ENCODE peak calls at places on chromosomes 2 and 18, in four cellular contexts. One of them, this sample, is unnamed.

GRCh38 chr2:131076707-131077106 is 16.6 kb downstream of the FAM168B start:
- DNase-seq in stomach: no peak
- DNase-seq in A549: no peak
- DNase-seq in ovary: no peak
- DNase-seq in this sample: no peak

GRCh38 chr18:68438983-68439382 is 275.9 kb downstream of the TMX3 start:
- DNase-seq in A549: no peak
- DNase-seq in stomach: no peak
- DNase-seq in ovary: no peak
- DNase-seq in this sample: no peak

GRCh38 chr18:7727381-7728076 is 160.4 kb downstream of the PTPRM start:
- DNase-seq in ovary: no peak
- DNase-seq in A549: no peak
- DNase-seq in stomach: no peak
- DNase-seq in this sample: no peak

GRCh38 chr2:71380665-71381064 is 49.1 kb downstream of the ZNF638 start:
- DNase-seq in stomach: no peak
- DNase-seq in ovary: no peak
- DNase-seq in A549: no peak
- DNase-seq in this sample: no peak

GRCh38 chr2:881204-881918 is 69.3 kb upstream of the SNTG2 start:
- DNase-seq in ovary: no peak
- DNase-seq in stomach: no peak
- DNase-seq in A549: no peak
- DNase-seq in this sample: no peak

GRCh38 chr2:150686391-150686790 is 198.9 kb upstream of the RND3 start:
- DNase-seq in A549: no peak
- DNase-seq in ovary: no peak
- DNase-seq in stomach: no peak
- DNase-seq in this sample: no peak

GRCh38 chr2:95343429-95344207 is 46.5 kb downstream of the KCNIP3 start:
- DNase-seq in ovary: no peak
- DNase-seq in stomach: no peak
- DNase-seq in A549: no peak
- DNase-seq in this sample: peak; percentile 54

GRCh38 chr2:10432315-10433181 is 15.6 kb downstream of the ODC1 start:
- DNase-seq in stomach: peak; percentile 64
- DNase-seq in ovary: no peak
- DNase-seq in A549: no peak
- DNase-seq in this sample: no peak

GRCh38 chr2:75320893-75321292 is 121.6 kb upstream of the TACR1 start:
- DNase-seq in stomach: no peak
- DNase-seq in ovary: no peak
- DNase-seq in A549: no peak
- DNase-seq in this sample: no peak

GRCh38 chr2:36663851-36664715 is 32.4 kb upstream of the VIT start:
- DNase-seq in ovary: no peak
- DNase-seq in stomach: no peak
- DNase-seq in A549: peak; percentile 85
- DNase-seq in this sample: no peak

DNA sequence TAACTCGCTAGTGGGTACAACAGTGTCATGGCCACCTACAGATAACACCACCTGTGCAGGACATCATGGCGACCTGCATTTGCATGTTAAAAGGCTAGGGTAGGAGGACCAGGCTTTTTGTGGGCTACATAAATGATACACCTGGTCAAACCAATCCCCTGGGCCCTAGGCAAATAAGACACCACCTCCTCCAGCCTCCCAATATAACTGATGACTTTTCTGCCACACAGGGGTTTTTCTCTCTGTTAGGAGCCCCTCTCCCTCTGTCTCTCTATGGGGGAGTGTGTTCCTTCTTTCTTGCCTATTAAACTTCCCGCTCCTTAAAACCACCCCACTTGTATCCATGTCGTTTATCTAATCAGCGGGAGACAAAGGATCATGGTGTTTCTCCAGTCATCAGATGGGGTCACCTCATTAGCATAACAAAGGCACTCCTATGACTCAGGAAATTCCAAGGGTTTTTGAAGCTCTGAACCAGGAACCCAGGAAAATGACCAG is 10.8 kb upstream of the BUB1 start:
- DNase-seq in ovary: no peak
- DNase-seq in stomach: no peak
- DNase-seq in A549: no peak
- DNase-seq in this sample: no peak
- H3K27ac ChIP-seq in ovary: no peak overlapping the region
- H3K27ac ChIP-seq in stomach: no peak overlapping the region
- H3K27ac ChIP-seq in A549: no peak overlapping the region
- H3K27ac ChIP-seq in this sample: no peak overlapping the region

DNA sequence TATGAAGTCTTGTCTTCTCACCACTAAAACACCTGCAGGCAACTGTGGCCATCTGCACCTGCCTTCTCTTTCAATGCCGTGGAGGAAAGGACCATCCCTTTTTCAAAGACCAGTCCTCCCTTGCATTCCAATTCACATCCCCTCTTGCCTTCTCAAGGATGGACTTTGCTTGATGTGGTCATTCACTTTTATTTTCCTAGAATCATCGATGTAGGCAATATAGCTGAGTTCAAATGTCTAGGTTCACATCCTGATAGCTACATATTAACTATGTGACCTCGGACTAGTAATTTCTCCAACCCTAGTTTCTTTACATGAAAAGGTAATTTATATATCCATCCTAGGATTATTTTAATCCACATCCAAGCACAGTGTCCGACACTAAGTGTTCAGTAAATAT is 110.0 kb downstream of the HIBCH start:
- DNase-seq in stomach: no peak
- DNase-seq in ovary: no peak
- DNase-seq in A549: no peak
- DNase-seq in this sample: no peak
- TF ChIP-seq EP300 in stomach: no peak
- TF ChIP-seq EP300 in ovary: no peak
- TF ChIP-seq EP300 in A549: no peak
- TF ChIP-seq EP300 in this sample: no peak

GRCh38 chr2:163734911-163735691 is 707 bp downstream of the FIGN start:
- DNase-seq in stomach: no peak
- DNase-seq in ovary: no peak
- DNase-seq in A549: peak; percentile 16
- DNase-seq in this sample: no peak
- H3K27ac ChIP-seq in stomach: peak overlapping the region; percentile 77
- H3K27ac ChIP-seq in ovary: peak overlapping the region; percentile 98
- H3K27ac ChIP-seq in A549: peak overlapping the region; percentile 93
- H3K27ac ChIP-seq in this sample: peak overlapping the region; percentile 95

GRCh38 chr2:8191427-8191826 is 490.4 kb upstream of the ID2 start:
- DNase-seq in A549: no peak
- DNase-seq in stomach: no peak
- DNase-seq in ovary: no peak
- DNase-seq in this sample: no peak

GRCh38 chr2:8193146-8193545 is 488.7 kb upstream of the ID2 start:
- DNase-seq in A549: no peak
- DNase-seq in ovary: no peak
- DNase-seq in stomach: no peak
- DNase-seq in this sample: no peak

GRCh38 chr2:8197101-8197500 is 484.8 kb upstream of the ID2 start:
- DNase-seq in A549: no peak
- DNase-seq in stomach: no peak
- DNase-seq in ovary: no peak
- DNase-seq in this sample: no peak

GRCh38 chr2:8196311-8196710 is 485.5 kb upstream of the ID2 start:
- DNase-seq in ovary: no peak
- DNase-seq in A549: no peak
- DNase-seq in stomach: no peak
- DNase-seq in this sample: no peak

DNA sequence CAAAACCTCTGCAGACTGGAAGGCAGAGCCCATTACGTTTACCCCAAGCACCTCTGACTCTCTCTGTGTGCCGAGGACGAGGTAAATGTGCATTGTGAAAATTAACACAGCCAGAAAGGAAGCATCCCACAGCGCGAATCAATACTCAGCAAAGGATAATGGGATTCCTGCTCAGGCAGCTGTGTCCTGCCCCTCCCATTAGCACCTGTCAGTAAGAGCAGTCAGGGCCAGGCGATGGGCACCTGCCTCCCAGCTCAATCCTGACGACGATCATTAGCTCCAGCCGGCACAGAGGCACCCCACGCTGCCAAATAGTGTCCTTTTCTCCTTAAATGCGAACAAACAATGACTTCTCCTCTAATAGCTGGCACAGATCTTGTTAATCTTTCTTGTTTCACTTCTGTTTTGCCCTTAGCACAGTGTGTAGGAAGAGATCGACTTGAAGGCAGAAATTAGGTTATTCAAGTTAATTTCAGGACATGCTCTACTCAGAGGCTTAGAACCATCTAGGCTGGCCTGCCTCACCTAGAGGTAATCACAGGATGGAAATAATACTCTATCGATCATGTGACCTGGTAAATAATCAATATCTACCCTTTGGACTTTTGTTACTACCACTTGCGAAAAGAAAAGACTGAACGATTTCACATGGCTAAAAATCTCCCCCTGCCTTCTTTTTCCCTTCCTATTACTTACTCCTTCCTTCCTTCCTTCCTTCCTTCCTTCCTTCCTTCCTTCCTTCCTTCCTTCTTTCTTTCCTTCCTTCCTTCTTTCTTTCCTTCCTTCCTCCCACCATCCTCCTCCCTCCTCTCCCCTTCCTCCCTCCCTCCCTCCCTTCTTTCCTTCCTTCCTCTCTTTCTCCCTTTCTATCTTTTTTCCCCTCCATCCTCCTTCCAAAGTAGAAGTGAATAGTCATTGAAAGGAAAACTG is 487.9 kb upstream of the ID2 start:
- DNase-seq in A549: no peak
- DNase-seq in stomach: no peak
- DNase-seq in ovary: no peak
- DNase-seq in this sample: no peak
- TF ChIP-seq EP300 in A549: no peak
- TF ChIP-seq EP300 in stomach: no peak
- TF ChIP-seq EP300 in ovary: no peak
- TF ChIP-seq EP300 in this sample: no peak

DNA sequence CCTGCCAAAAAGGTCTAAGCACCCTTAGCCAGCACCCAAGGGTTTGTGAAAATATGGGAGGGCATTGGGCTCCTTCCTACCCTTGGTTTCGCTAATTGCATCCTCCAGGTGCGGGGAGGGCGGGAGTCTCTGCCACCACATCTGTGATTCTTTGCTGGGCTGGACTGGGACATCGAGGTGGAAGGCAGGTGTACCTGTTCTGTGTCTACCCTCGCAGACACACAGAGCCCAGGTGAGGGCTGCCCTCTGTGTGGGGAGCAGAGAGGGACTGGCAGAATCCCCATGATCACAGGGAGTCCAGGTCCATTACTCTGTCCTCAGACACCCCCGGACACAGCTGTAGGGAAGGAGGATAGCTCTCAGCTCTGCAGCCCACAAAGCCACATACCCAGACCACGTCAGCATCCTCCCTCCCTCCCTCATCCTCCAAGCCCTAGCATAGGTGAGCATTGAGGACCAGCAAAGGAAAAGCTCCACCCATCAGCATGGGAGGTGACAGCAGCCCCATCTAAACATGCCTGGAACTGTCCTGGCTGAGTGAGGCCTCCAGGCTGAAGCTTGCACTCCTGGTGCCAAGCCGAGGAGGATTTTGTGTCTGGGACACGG is 49.8 kb downstream of the PLB1 start:
- DNase-seq in A549: no peak
- DNase-seq in stomach: no peak
- DNase-seq in ovary: no peak
- DNase-seq in this sample: no peak
- H3K27ac ChIP-seq in A549: no peak overlapping the region
- H3K27ac ChIP-seq in stomach: no peak overlapping the region
- H3K27ac ChIP-seq in ovary: no peak overlapping the region
- H3K27ac ChIP-seq in this sample: peak overlapping the region; percentile 29

DNA sequence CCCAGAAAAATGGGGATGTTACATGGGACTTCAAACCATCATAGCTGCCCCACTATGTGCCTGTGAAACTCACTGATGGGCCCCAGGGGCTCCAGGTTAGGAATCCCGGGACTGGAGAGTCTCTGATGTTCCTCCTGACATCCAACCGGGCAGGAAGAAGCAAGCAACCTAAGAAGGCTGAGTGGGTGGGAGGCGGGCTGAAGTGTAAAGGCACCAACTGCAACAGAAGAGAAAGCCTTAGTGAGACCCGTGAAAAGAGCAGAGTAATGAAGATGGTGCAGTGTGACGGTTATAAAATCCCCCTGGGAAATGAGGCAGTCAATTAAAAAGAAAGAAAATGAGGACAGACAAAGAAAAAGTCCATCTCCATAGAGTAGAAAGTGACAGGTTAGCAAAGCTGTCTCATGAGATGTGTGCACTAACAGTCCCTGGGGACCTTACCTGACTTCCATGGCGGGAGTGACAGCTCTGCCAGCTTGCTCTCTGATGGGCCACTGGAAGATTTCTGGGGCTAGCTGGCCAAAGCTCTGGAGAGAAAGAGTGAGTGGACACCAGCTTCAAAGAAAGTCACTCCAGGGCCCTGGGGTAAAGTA is 44.4 kb upstream of the IGFBP2 start:
- DNase-seq in A549: no peak
- DNase-seq in ovary: no peak
- DNase-seq in stomach: no peak
- DNase-seq in this sample: no peak
- TF ChIP-seq EP300 in A549: no peak
- TF ChIP-seq EP300 in ovary: no peak
- TF ChIP-seq EP300 in stomach: no peak
- TF ChIP-seq EP300 in this sample: no peak

DNA sequence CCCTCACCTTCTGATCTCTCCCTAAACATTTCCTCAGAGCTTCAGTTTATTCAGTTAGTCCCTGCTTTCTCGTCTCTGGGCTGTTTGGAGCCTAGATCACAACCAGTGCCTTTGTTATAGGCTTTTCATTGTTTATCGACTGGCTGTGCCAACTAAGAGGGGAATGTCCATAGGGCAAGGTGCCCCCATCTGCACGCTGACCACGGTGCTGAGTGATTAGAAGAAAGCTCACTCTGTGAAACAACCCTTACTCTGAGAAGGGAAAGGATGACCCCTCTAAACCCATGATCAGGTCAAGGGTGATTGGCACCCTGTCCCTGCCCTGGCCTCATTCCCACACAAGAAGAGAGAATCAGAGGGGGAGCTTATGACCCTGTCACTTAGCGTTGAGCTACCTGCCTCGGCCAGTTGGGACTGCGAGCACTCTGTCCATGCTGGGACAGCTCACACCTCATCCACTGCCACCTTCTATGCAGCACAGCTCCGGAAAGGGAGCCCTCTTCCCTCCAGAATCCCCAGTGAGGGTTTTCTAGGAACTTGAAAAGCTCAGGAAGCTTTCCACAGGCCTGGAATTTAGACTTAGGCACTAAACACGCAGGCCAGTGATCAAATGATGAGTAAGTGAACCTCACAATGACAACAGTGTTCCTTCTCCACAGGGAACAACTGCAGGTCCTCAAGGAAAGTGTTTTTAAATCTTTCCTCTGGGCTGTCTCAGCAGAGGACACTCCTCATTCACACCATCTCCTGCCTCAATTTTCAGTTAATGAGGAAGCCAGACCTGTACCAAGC is 2.3 kb upstream of the ACTG2 start:
- DNase-seq in stomach: no peak
- DNase-seq in ovary: no peak
- DNase-seq in A549: no peak
- DNase-seq in this sample: no peak
- H3K27ac ChIP-seq in stomach: peak overlapping the region; percentile 82
- H3K27ac ChIP-seq in ovary: no peak overlapping the region
- H3K27ac ChIP-seq in A549: no peak overlapping the region
- H3K27ac ChIP-seq in this sample: no peak overlapping the region

This sample was measured in suprapubic skin.